ENCODE peak calls at places on chromosomes 4 and X, in five cellular contexts. X is C1 segment of cervical spinal cord, A is kidney tubule cell, Y is HTR-8/SVneo, B is astrocyte of the cerebellum. K is an unnamed sample.

GRCh38 chrX:53882331-53882730 is 161.9 kb downstream of the PHF8 start:
- DNase-seq in X (no peak), A (peak; percentile 82), Y (no peak), B (no peak), K (no peak)

GRCh38 chrX:10198254-10198653 is 41.5 kb downstream of the CLCN4 start:
- DNase-seq in X (no peak), A (no peak), Y (no peak), B (no peak), K (no peak)

GRCh38 chrX:115642895-115643530 is 82.0 kb downstream of the PLS3 start:
- DNase-seq in X (no peak), A (peak; percentile 58), Y (peak; percentile 4), B (peak; percentile 67), K (peak; percentile 77)

GRCh38 chr4:144666539-144667175 is 20.7 kb downstream of the HHIP start:
- DNase-seq in X (no peak), A (peak; percentile 65), Y (peak; percentile 43), B (peak; percentile 81), K (no peak)

GRCh38 chr4:19478791-19479190 is 772.9 kb upstream of the SLIT2 start:
- DNase-seq in X (no peak), A (no peak), Y (no peak), B (peak; percentile 4), K (no peak)

GRCh38 chr4:120144634-120145033 is 78.0 kb upstream of the MAD2L1 start:
- DNase-seq in X (no peak), A (no peak), Y (no peak), B (no peak), K (no peak)

GRCh38 chrX:23729214-23729613 is 13.9 kb downstream of the ACOT9 start:
- DNase-seq in X (no peak), A (no peak), Y (no peak), B (no peak), K (no peak)

GRCh38 chrX:124478046-124478445 is 131.7 kb downstream of the SH2D1A start:
- DNase-seq in X (no peak), A (no peak), Y (no peak), B (no peak), K (no peak)

GRCh38 chrX:56738670-56739069 is 9.6 kb downstream of the NBDY start:
- DNase-seq in X (no peak), A (peak; percentile 69), Y (no peak), B (no peak), K (no peak)

GRCh38 chr4:26568446-26568994 is 15.4 kb upstream of the TBC1D19 start:
- DNase-seq in X (no peak), A (peak; percentile 90), Y (peak; percentile 53), B (peak; percentile 95), K (peak; percentile 31)

GRCh38 chr4:73576366-73576765 is 43.9 kb downstream of the RASSF6 start:
- DNase-seq in X (no peak), A (no peak), Y (no peak), B (no peak), K (no peak)

GRCh38 chrX:40247382-40247781 is 149.6 kb upstream of the BCOR start:
- DNase-seq in X (no peak), A (no peak), Y (no peak), B (no peak), K (no peak)

GRCh38 chrX:152139589-152139988 is 1.2 kb upstream of the MAGEA10 start:
- DNase-seq in X (no peak), A (no peak), Y (no peak), B (no peak), K (no peak)

GRCh38 chrX:123917069-123917468 is 44.4 kb upstream of the STAG2 start:
- DNase-seq in X (no peak), A (no peak), Y (no peak), B (no peak), K (no peak)

GRCh38 chrX:6851140-6851539 is 296.4 kb upstream of the STS start:
- DNase-seq in X (no peak), A (no peak), Y (no peak), B (no peak), K (no peak)

GRCh38 chr4:138449938-138450337 is 207.8 kb upstream of the SLC7A11 start:
- DNase-seq in X (no peak), A (no peak), Y (no peak), B (no peak), K (no peak)

GRCh38 chrX:134773041-134773440 is 114.8 kb upstream of the PLAC1 start:
- DNase-seq in X (no peak), A (no peak), Y (no peak), B (no peak), K (no peak)

GRCh38 chrX:96483642-96484160 is 200.9 kb upstream of the DIAPH2 start:
- DNase-seq in X (no peak), A (no peak), Y (no peak), B (no peak), K (no peak)

GRCh38 chr4:94577136-94577535 is 125.4 kb downstream of the PDLIM5 start:
- DNase-seq in X (no peak), A (peak; percentile 7), Y (no peak), B (peak; percentile 85), K (no peak)

GRCh38 chr4:140252144-140252741 is 98.3 kb upstream of the MAML3 start:
- DNase-seq in X (no peak), A (peak; percentile 29), Y (no peak), B (no peak), K (no peak)

GRCh38 chrX:19564606-19565005 is 49.3 kb upstream of the MAP3K15 start:
- DNase-seq in X (no peak), A (no peak), Y (no peak), B (no peak), K (no peak)

GRCh38 chrX:133335027-133335426 is 80.3 kb downstream of the GPC4 start:
- DNase-seq in X (no peak), A (peak; percentile 37), Y (no peak), B (peak; percentile 24), K (no peak)

GRCh38 chr4:152106113-152106763 is 345.4 kb upstream of the GATB start:
- DNase-seq in X (no peak), A (peak; percentile 98), Y (peak; percentile 79), B (peak; percentile 87), K (peak; percentile 87)

GRCh38 chr4:53598901-53599300 is 7.6 kb upstream of the LNX1 start:
- DNase-seq in X (no peak), A (peak; percentile 35), Y (no peak), B (no peak), K (no peak)

GRCh38 chr4:25172964-25173917 is 13.0 kb upstream of the SEPSECS start:
- DNase-seq in X (no peak), A (peak; percentile 98), Y (peak; percentile 71), B (peak; percentile 94), K (peak; percentile 81)

GRCh38 chrX:15607067-15607466 is 6.3 kb upstream of the ACE2 start:
- DNase-seq in X (no peak), A (peak; percentile 34), Y (no peak), B (no peak), K (no peak)

GRCh38 chr4:48668254-48669017 is 111.6 kb downstream of the FRYL start:
- DNase-seq in X (no peak), A (peak; percentile 21), Y (no peak), B (no peak), K (no peak)

GRCh38 chr4:118729287-118730286 is 44.4 kb downstream of the METTL14 start:
- DNase-seq in X (no peak), A (peak; percentile 6), Y (no peak), B (peak; percentile 18), K (peak; percentile 23)

GRCh38 chrX:66632473-66632872 is 6.4 kb downstream of the EDA2R start:
- DNase-seq in X (no peak), A (peak; percentile 38), Y (no peak), B (no peak), K (no peak)

GRCh38 chr4:128427832-128428366 is 140.3 kb upstream of the PGRMC2 start:
- DNase-seq in X (no peak), A (peak; percentile 97), Y (peak; percentile 83), B (peak; percentile 56), K (peak; percentile 29)

GRCh38 chr4:62457356-62457755 is 1257.2 kb downstream of the ADGRL3 start:
- DNase-seq in X (no peak), A (no peak), Y (no peak), B (no peak), K (no peak)

GRCh38 chrX:143094501-143095110 is 68.9 kb downstream of the SPANXN4 start:
- DNase-seq in X (no peak), A (peak; percentile 11), Y (no peak), B (no peak), K (no peak)

GRCh38 chr4:40684404-40684803 is 54.7 kb upstream of the RBM47 start:
- DNase-seq in X (no peak), A (no peak), Y (no peak), B (no peak), K (no peak)

K was measured in smooth muscle cell of the brain vasculature.